ENCODE peak calls at places on chromosome 5, in six cellular contexts. J, G, R, Y, E and U are unnamed samples.

GRCh38 chr5:6712136-6712581 is 1.1 kb upstream of the TENT4A start:
- DNase-seq in R (peak; percentile 84), Y (peak; percentile 52), J (peak; percentile 56), G (peak; percentile 73), E (peak; percentile 67), U (peak; percentile 51)

GRCh38 chr5:32707394-32707997 is 3.6 kb upstream of the NPR3 start:
- DNase-seq in Y (peak; percentile 4), E (peak; percentile 53), G (peak; percentile 56), R (peak; percentile 43), J (no peak), U (peak; percentile 18)

GRCh38 chr5:96854067-96854466 is 22.2 kb upstream of the ERAP2 start:
- DNase-seq in G (no peak), R (peak; percentile 69), Y (no peak), J (no peak), E (no peak), U (no peak)

GRCh38 chr5:72363146-72363802 is 43.1 kb downstream of the PTCD2 start:
- DNase-seq in G (peak; percentile 87), E (peak; percentile 90), R (peak; percentile 64), Y (peak; percentile 44), J (peak; percentile 47), U (no peak)

GRCh38 chr5:149007174-149007573 is 55.7 kb downstream of the SH3TC2 start:
- DNase-seq in G (peak; percentile 83), E (no peak), J (no peak), R (peak; percentile 56), Y (no peak), U (no peak)

GRCh38 chr5:39624268-39624886 is 199.6 kb upstream of the DAB2 start:
- DNase-seq in G (peak; percentile 8), Y (peak; percentile 86), E (peak; percentile 65), R (peak; percentile 52), J (no peak), U (no peak)

GRCh38 chr5:62282079-62282478 is 23.9 kb upstream of the KIF2A start:
- DNase-seq in J (no peak), E (no peak), Y (no peak), R (no peak), G (no peak), U (no peak)

GRCh38 chr5:69305512-69305911 is 27.1 kb downstream of the CCDC125 start:
- DNase-seq in G (no peak), E (no peak), R (no peak), J (no peak), Y (peak; percentile 86), U (no peak)

GRCh38 chr5:56440871-56441740 is 208.0 kb upstream of the ANKRD55 start:
- DNase-seq in Y (peak; percentile 78), E (no peak), J (no peak), R (peak; percentile 91), G (peak; percentile 88), U (no peak)

GRCh38 chr5:66891184-66891925 is 295.2 kb downstream of the MAST4 start:
- DNase-seq in G (peak; percentile 43), E (peak; percentile 49), R (peak; percentile 83), Y (peak; percentile 98), J (no peak), U (no peak)

GRCh38 chr5:132775439-132776076 is 1.5 kb downstream of the SEPTIN8 start:
- DNase-seq in R (peak; percentile 26), Y (peak; percentile 90), J (no peak), G (no peak), E (no peak), U (no peak)

GRCh38 chr5:61768692-61769281 is 436.7 kb downstream of the ZSWIM6 start:
- DNase-seq in J (peak; percentile 87), G (peak; percentile 3), R (peak; percentile 33), Y (peak; percentile 62), E (peak; percentile 92), U (peak; percentile 4)

GRCh38 chr5:67179695-67180302 is 16.8 kb downstream of the CD180 start:
- DNase-seq in R (no peak), J (no peak), Y (no peak), G (no peak), E (no peak), U (no peak)

GRCh38 chr5:350355-350754 is 28.8 kb downstream of the AHRR start:
- DNase-seq in R (no peak), G (no peak), Y (no peak), J (peak; percentile 79), E (peak; percentile 37), U (no peak)

GRCh38 chr5:148830220-148830619 is 3.8 kb downstream of the ADRB2 start:
- DNase-seq in J (no peak), E (no peak), R (no peak), Y (no peak), G (no peak), U (no peak)

GRCh38 chr5:175257847-175258194 is 186.2 kb downstream of the DRD1 start:
- DNase-seq in G (no peak), R (no peak), E (no peak), J (no peak), Y (no peak), U (no peak)

GRCh38 chr5:87361031-87361443 is 51.7 kb downstream of the CCNH start:
- DNase-seq in G (peak; percentile 53), R (peak; percentile 20), J (no peak), Y (no peak), E (no peak), U (no peak)

GRCh38 chr5:143923634-143924265 is 111.8 kb downstream of the HMHB1 start:
- DNase-seq in J (no peak), G (peak; percentile 66), E (peak; percentile 26), R (peak; percentile 47), Y (peak; percentile 42), U (no peak)

GRCh38 chr5:82405166-82405565 is 127.0 kb upstream of the RPS23 start:
- DNase-seq in J (no peak), Y (no peak), E (no peak), R (peak; percentile 67), G (peak; percentile 87), U (no peak)

GRCh38 chr5:134510970-134511795 is 14.3 kb upstream of the JADE2 start:
- DNase-seq in R (peak; percentile 43), G (peak; percentile 69), J (peak; percentile 93), Y (peak; percentile 93), E (peak; percentile 99), U (no peak)

GRCh38 chr5:54872810-54873209 is 112.6 kb downstream of the ESM1 start:
- DNase-seq in G (no peak), J (no peak), R (no peak), E (peak; percentile 84), Y (no peak), U (no peak)

GRCh38 chr5:65811004-65811403 is 89.0 kb downstream of the NLN start:
- DNase-seq in Y (peak; percentile 4), R (no peak), J (no peak), E (no peak), G (peak; percentile 87), U (no peak)

GRCh38 chr5:160356550-160357347 is 13.7 kb downstream of the C1QTNF2 start:
- DNase-seq in J (no peak), Y (no peak), G (no peak), R (no peak), E (no peak), U (no peak)

GRCh38 chr5:135843571-135844337 is 9.3 kb downstream of the SLC25A48 start:
- DNase-seq in R (no peak), G (no peak), Y (no peak), E (no peak), J (no peak), U (no peak)

GRCh38 chr5:139388198-139388821 is 1.4 kb downstream of the MZB1 start:
- DNase-seq in G (peak; percentile 20), J (no peak), E (peak; percentile 28), R (no peak), Y (no peak), U (no peak)
- H2BK120ac ChIP-seq in G (no peak overlapping the region), J (no peak overlapping the region), E (no peak overlapping the region), R (no peak overlapping the region), Y (no peak overlapping the region), U (no peak overlapping the region)

GRCh38 chr5:151420127-151420526 is 27.3 kb upstream of the SLC36A1 start:
- DNase-seq in J (no peak), E (no peak), R (no peak), G (no peak), Y (no peak), U (no peak)

GRCh38 chr5:151430731-151431130 is 16.7 kb upstream of the SLC36A1 start:
- DNase-seq in E (no peak), G (no peak), Y (no peak), J (no peak), R (no peak), U (no peak)

GRCh38 chr5:151427258-151427657 is 20.1 kb upstream of the SLC36A1 start:
- DNase-seq in G (no peak), Y (peak; percentile 3), J (no peak), E (peak; percentile 31), R (no peak), U (no peak)

DNA sequence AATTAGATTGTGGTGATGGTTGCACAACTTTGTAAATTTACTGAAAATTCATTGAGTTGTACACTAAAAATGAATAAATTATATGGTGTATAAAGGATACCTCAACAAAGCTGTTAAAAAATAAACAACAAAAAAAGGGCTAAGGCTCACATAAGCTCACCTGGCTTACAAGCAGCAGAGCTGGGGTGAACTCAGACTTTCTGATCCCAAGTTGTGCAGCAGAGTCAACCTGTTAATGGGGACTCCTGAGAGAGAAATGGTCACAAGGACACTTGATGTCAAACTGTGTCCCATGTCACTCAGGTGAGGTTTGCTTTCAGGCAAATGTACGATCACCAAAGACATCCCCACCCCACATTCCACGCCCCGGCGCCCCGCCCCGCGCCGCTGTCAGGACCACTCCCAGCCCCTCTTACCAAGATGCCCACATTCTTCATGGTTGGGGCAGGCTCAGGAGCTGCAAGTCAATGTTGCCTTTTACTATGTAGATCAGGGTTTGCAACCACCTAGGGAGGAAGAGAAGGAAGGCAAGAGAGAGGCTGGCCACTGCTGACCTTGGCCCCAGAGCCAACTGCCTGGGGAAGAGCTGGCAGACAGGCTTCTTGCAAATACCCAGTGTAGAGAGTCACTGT is 22.4 kb upstream of the SLC36A1 start:
- DNase-seq in G (no peak), R (no peak), Y (no peak), J (peak; percentile 87), E (peak; percentile 26), U (no peak)
- H2BK120ac ChIP-seq in G (no peak overlapping the region), R (no peak overlapping the region), Y (no peak overlapping the region), J (no peak overlapping the region), E (no peak overlapping the region), U (no peak overlapping the region)

DNA sequence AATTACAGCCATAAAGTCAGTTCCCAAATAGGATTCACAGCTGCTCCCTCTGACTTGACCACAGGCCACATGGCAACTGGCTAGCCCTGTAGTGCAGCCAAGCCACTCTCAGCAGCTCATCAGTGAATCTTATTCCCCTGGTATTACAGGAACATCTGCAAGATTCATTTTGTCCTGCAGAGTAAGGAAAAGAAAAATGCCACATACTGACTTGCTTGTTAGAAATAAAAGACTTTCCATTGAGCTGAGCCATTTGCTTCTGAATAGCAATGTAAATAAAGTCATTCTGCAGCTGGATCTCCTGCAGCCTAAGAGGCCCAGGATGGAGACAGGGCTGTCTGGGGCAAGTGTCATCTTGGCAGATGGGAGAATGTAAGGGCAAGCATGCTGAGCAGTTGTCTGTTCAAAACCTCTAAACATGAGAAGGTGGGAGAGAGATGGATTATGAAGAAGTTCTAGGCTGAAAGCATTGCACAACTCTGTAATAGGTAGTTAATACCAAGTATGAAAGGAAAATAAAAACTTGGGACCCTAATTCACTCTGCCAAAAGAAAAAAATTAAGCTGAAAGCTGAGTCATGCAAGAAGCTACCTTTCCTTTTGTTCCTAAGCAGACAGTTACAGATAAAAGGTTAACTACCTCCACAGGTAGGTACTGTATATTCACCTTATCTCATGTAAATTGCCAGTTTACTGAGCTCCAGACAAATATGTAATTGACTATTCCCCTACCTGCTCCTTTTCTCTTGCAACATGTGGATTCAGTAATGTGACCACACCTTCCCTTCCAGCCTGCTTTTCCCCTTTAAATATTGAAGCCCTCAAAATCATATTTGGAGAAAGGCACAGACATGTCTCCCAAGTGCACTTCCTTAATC is 244.4 kb upstream of the RAI14 start:
- DNase-seq in Y (peak; percentile 41), J (peak; percentile 79), E (peak; percentile 70), G (peak; percentile 47), R (no peak), U (no peak)
- H2BK120ac ChIP-seq in Y (peak overlapping the region; percentile 97), J (no peak overlapping the region), E (peak overlapping the region; percentile 85), G (peak overlapping the region; percentile 97), R (no peak overlapping the region), U (no peak overlapping the region)

GRCh38 chr5:77491783-77492652 is at the start of gene WDR41:
- DNase-seq in G (peak; percentile 97), Y (peak; percentile 89), R (peak; percentile 96), E (peak; percentile 96), J (peak; percentile 90), U (peak; percentile 89)
- H2BK120ac ChIP-seq in G (peak within 1 kb of the TSS; percentile 66), Y (peak within 1 kb of the TSS; percentile 91), R (peak within 1 kb of the TSS; percentile 65), E (no peak within 1 kb of the TSS), J (no peak within 1 kb of the TSS), U (peak within 1 kb of the TSS; percentile 76)